ENCODE peak calls at places on chromosomes 12 and 14, in six cellular contexts. A, T, Q, X, F and K are unnamed samples.

GRCh38 chr14:55062517-55063351 is 11.3 kb downstream of the MAPK1IP1L start:
- ATAC-seq in A (no peak), T (peak), Q (no peak), X (peak), F (no peak), K (no peak)

GRCh38 chr14:75044760-75045159 is 6.5 kb downstream of the MLH3 start:
- ATAC-seq in A (no peak), T (no peak), Q (no peak), X (no peak), F (peak), K (no peak)

GRCh38 chr12:103806807-103807206 is 34.2 kb downstream of the NT5DC3 start:
- ATAC-seq in A (no peak), T (peak), Q (no peak), X (no peak), F (no peak), K (peak)

GRCh38 chr12:72271741-72272661 is at the start of gene TRHDE:
- ATAC-seq in A (peak), T (peak), Q (no peak), X (peak), F (peak), K (peak)

GRCh38 chr14:93049867-93050331 is 65.8 kb downstream of the ITPK1 start:
- ATAC-seq in A (no peak), T (no peak), Q (no peak), X (no peak), F (no peak), K (peak)

GRCh38 chr12:90322006-90322405 is 613.4 kb upstream of the ATP2B1 start:
- ATAC-seq in A (no peak), T (no peak), Q (no peak), X (no peak), F (no peak), K (no peak)

GRCh38 chr12:54251667-54252284 is 28.1 kb downstream of the CBX5 start:
- ATAC-seq in A (peak), T (peak), Q (peak), X (peak), F (peak), K (no peak)

GRCh38 chr12:11959117-11959823 is 111.5 kb upstream of the BCL2L14 start:
- ATAC-seq in A (peak), T (no peak), Q (no peak), X (no peak), F (no peak), K (no peak)

GRCh38 chr12:94225924-94226630 is 77.7 kb downstream of the PLXNC1 start:
- ATAC-seq in A (no peak), T (no peak), Q (no peak), X (no peak), F (no peak), K (no peak)

GRCh38 chr12:123519151-123520001 is 14.1 kb downstream of the RILPL1 start:
- ATAC-seq in A (peak), T (peak), Q (no peak), X (peak), F (no peak), K (peak)

GRCh38 chr12:968561-968960 is 19.1 kb upstream of the RAD52 start:
- ATAC-seq in A (no peak), T (no peak), Q (no peak), X (no peak), F (no peak), K (no peak)

GRCh38 chr14:103281496-103282231 is 52.4 kb upstream of the EIF5 start:
- ATAC-seq in A (peak), T (peak), Q (no peak), X (peak), F (peak), K (peak)

GRCh38 chr12:42343721-42344120 is 17.8 kb downstream of the PPHLN1 start:
- ATAC-seq in A (no peak), T (no peak), Q (peak), X (no peak), F (no peak), K (no peak)

GRCh38 chr12:96400631-96401060 is 407 bp upstream of the CDK17 start:
- ATAC-seq in A (peak), T (peak), Q (peak), X (peak), F (peak), K (peak)

GRCh38 chr12:52860102-52860838 is 11.5 kb upstream of the KRT78 start:
- ATAC-seq in A (no peak), T (peak), Q (no peak), X (peak), F (no peak), K (no peak)

GRCh38 chr14:77098470-77099353 is 654 bp downstream of the CIPC start:
- ATAC-seq in A (peak), T (peak), Q (peak), X (peak), F (peak), K (peak)

GRCh38 chr12:8827551-8828347 is 5.3 kb downstream of the A2ML1 start:
- ATAC-seq in A (no peak), T (no peak), Q (no peak), X (no peak), F (peak), K (no peak)

GRCh38 chr12:102413396-102413795 is 67.0 kb downstream of the IGF1 start:
- ATAC-seq in A (no peak), T (no peak), Q (no peak), X (no peak), F (no peak), K (no peak)

GRCh38 chr14:100546051-100546443 is 41.2 kb downstream of the BEGAIN start:
- ATAC-seq in A (no peak), T (peak), Q (peak), X (no peak), F (peak), K (peak)

DNA sequence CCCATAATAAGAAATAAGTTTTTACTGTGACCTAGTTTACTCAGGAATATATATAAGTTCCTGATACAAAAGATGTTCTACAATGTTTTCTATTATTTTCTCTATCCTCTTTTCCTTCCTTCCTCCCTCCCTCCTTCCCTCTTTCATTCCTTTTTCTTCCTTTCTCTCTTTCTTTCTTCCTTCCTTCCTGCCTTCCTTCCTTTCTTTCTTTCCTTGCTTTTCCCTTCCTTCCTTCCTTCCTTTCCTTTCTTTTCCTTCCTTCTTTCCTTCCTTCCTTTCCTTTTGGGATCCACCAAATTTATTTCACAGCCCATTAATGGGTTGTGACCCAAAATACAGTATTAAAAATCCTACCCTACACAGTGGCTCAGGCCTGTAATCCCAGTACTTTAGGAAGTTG is 3.9 kb upstream of the VDR start:
- ATAC-seq in A (no peak), T (no peak), Q (no peak), X (no peak), F (no peak), K (no peak)
- TF ChIP-seq CTCF in A (no peak), T (no peak), Q (no peak), X (no peak), F (no peak), K (no peak)

GRCh38 chr12:109093022-109093918 is at the start of gene ALKBH2:
- ATAC-seq in A (peak), T (peak), Q (peak), X (peak), F (peak), K (peak)
- TF ChIP-seq POLR2A in A (peak), T (peak), Q (peak), X (peak), F (peak), K (peak)

GRCh38 chr12:19025582-19025981 is 104.0 kb upstream of the PLEKHA5 start:
- ATAC-seq in A (no peak), T (no peak), Q (no peak), X (peak), F (no peak), K (no peak)
- TF ChIP-seq EP300 in A (no peak), T (no peak), Q (no peak), X (no peak), F (no peak), K (no peak)

GRCh38 chr14:97776890-97777564 is 979.8 kb downstream of the VRK1 start:
- ATAC-seq in A (no peak), T (no peak), Q (no peak), X (no peak), F (no peak), K (no peak)
- TF ChIP-seq CTCF in A (no peak), T (no peak), Q (no peak), X (no peak), F (no peak), K (no peak)

GRCh38 chr12:63898764-63899337 is 54.4 kb downstream of the SRGAP1 start:
- ATAC-seq in A (no peak), T (no peak), Q (peak), X (no peak), F (no peak), K (no peak)
- TF ChIP-seq POLR2A in A (no peak), T (no peak), Q (no peak), X (no peak), F (no peak), K (no peak)

GRCh38 chr12:107231269-107231668 is 137.9 kb upstream of the CRY1 start:
- ATAC-seq in A (no peak), T (no peak), Q (no peak), X (no peak), F (no peak), K (no peak)
- TF ChIP-seq EP300 in A (no peak), T (no peak), Q (no peak), X (no peak), F (no peak), K (no peak)

GRCh38 chr12:49552899-49553298 is 14.1 kb downstream of the KCNH3 start:
- ATAC-seq in A (no peak), T (no peak), Q (no peak), X (no peak), F (no peak), K (no peak)
- TF ChIP-seq CTCF in A (no peak), T (no peak), Q (no peak), X (no peak), F (no peak), K (no peak)